ENCODE peak calls at places on chromosomes 11 and 22, in eight cellular contexts. H, Y, V, N, D, X, T and B are unnamed samples.
A peak's percentile ranks its signal among the peaks of the same experiment; 100 is the strongest.

GRCh38 chr11:69209936-69210659 is 54.4 kb downstream of the SMIM38 start:
- DNase-seq in H (no peak), V (peak; percentile 78), N (no peak), Y (no peak), T (peak; percentile 58), X (no peak), D (no peak), B (no peak)

GRCh38 chr22:46612904-46613605 is 7.1 kb upstream of the GRAMD4 start:
- DNase-seq in N (peak; percentile 42), T (no peak), X (no peak), Y (no peak), V (no peak), D (no peak), H (no peak), B (no peak)

GRCh38 chr11:99371257-99371656 is 350.5 kb downstream of the CNTN5 start:
- DNase-seq in H (no peak), D (peak; percentile 7), X (no peak), T (no peak), Y (no peak), V (no peak), N (no peak), B (no peak)

GRCh38 chr11:36350137-36350513 is 54.0 kb downstream of the PRR5L start:
- DNase-seq in H (no peak), V (no peak), N (no peak), Y (no peak), D (no peak), X (no peak), T (no peak), B (no peak)

GRCh38 chr22:48404004-48404403 is 1423.7 kb downstream of the BRD1 start:
- DNase-seq in X (no peak), H (no peak), D (no peak), Y (no peak), N (no peak), V (peak; percentile 29), T (no peak), B (no peak)

GRCh38 chr11:11977206-11977938 is 31.1 kb downstream of the DKK3 start:
- DNase-seq in T (peak; percentile 88), D (peak; percentile 97), H (no peak), V (peak; percentile 96), N (peak; percentile 71), X (peak; percentile 45), Y (peak; percentile 75), B (peak; percentile 55)

GRCh38 chr22:40107244-40107643 is 70.5 kb upstream of the TNRC6B start:
- DNase-seq in T (no peak), V (no peak), X (no peak), Y (no peak), H (no peak), D (no peak), N (no peak), B (no peak)

GRCh38 chr11:132821027-132821426 is 711.3 kb downstream of the OPCML start:
- DNase-seq in Y (no peak), V (no peak), T (no peak), N (no peak), D (peak; percentile 44), H (no peak), X (no peak), B (no peak)

GRCh38 chr11:75873417-75874148 is 58.6 kb downstream of the UVRAG start:
- DNase-seq in N (no peak), X (no peak), Y (no peak), D (no peak), T (no peak), H (no peak), V (no peak), B (no peak)

GRCh38 chr11:92838655-92839334 is 130.7 kb upstream of the MTNR1B start:
- DNase-seq in Y (no peak), D (peak; percentile 27), T (no peak), X (no peak), H (no peak), V (no peak), N (no peak), B (no peak)

GRCh38 chr11:120146413-120147093 is 8.6 kb upstream of the TRIM29 start:
- DNase-seq in X (no peak), Y (no peak), N (no peak), T (peak; percentile 56), D (no peak), H (no peak), V (no peak), B (no peak)

GRCh38 chr22:28952857-28953256 is 69.5 kb downstream of the ZNRF3 start:
- DNase-seq in V (no peak), N (no peak), X (no peak), D (peak; percentile 77), H (no peak), T (no peak), Y (no peak), B (no peak)

GRCh38 chr22:23105919-23106853 is 35.6 kb downstream of the RSPH14 start:
- DNase-seq in T (no peak), N (no peak), H (no peak), X (no peak), D (no peak), Y (no peak), V (no peak), B (no peak)

DNA sequence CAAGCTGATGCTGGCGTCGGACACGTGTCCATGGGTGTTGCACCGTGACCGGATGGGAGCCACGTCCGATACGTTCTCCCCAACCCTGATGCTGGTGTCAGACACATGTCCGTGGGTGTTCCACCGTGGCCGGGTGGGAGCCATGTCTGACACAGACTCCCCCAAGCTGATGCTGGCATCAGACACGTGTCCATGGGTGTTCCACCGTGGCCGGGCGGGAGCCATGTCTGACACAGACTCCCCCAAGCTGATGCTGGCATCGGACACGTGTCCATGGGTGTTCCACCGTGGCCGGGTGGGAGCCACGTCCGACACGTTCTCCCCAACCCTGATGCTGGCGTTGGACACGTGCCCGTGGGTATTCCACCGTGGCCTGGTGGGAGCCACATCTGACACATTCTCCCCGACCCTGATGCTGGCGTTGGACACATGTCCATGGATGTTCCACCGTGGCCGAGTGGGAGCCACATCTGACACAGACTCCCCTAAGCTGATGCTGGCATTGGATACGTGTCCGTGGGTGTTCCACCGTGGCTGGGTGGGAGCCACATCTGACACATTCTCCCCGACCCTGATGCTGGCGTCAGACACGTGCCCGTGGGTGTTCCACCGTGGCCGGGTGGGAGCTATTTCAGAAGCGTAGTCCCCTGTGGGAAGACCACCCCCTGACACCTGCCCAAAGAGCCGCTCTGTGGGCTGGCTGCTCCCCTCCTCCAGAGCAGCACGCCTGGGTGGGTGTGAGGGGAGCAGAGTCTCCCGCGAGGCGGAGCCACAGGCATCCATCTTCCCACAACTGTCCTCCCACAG is 20.0 kb downstream of the SELENOO start:
- DNase-seq in H (no peak), V (peak; percentile 49), Y (no peak), X (no peak), N (no peak), D (no peak), T (no peak), B (no peak)
- H3K36me3 ChIP-seq in H (peaks cover 98% of the 10 kb centered on the region), V (peaks cover 60% of the 10 kb centered on the region), Y (peaks cover 2% of the 10 kb centered on the region), X (peaks cover 70% of the 10 kb centered on the region), N (peaks cover 89% of the 10 kb centered on the region), D (peaks cover 56% of the 10 kb centered on the region), T (peaks cover 79% of the 10 kb centered on the region), B (peaks cover 93% of the 10 kb centered on the region)

GRCh38 chr22:20575724-20576444 is 68.5 kb downstream of the MED15 start:
- DNase-seq in D (no peak), H (no peak), X (no peak), V (peak; percentile 53), T (no peak), N (no peak), Y (no peak), B (no peak)
- H3K36me3 ChIP-seq in D (peaks cover 36% of the 10 kb centered on the region), H (peaks cover 100% of the 10 kb centered on the region), X (peaks cover 41% of the 10 kb centered on the region), V (peaks cover 91% of the 10 kb centered on the region), T (peaks cover 43% of the 10 kb centered on the region), N (peaks cover 81% of the 10 kb centered on the region), Y (peaks cover 6% of the 10 kb centered on the region), B (peaks cover 57% of the 10 kb centered on the region)

DNA sequence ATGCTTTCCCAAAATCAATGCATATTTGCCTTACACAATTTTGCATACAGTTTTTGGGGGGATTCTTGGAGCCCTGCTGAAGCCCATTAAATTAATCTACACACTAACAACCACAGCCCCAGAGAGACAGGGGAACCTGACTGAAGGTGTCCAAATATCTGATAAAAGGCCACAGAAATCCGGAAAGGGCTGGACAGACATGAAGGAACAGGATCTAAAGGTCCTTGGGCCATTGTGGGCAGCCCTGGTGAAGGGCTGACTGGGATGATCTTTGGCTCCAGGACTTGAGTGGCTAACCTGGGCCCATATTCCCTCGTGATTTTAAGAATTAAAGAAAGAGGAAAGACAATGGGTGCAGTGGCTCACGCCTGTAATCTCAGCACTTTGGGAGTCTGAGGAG is 6.8 kb upstream of the WDR74 start:
- DNase-seq in V (no peak), X (no peak), Y (no peak), T (no peak), N (no peak), D (no peak), H (no peak), B (no peak)
- H3K36me3 ChIP-seq in V (no peaks in the 10 kb centered on the region), X (no peaks in the 10 kb centered on the region), Y (no peaks in the 10 kb centered on the region), T (peaks cover under 1% of the 10 kb centered on the region), N (peaks cover under 1% of the 10 kb centered on the region), D (no peaks in the 10 kb centered on the region), H (peaks cover 2% of the 10 kb centered on the region), B (no peaks in the 10 kb centered on the region)

DNA sequence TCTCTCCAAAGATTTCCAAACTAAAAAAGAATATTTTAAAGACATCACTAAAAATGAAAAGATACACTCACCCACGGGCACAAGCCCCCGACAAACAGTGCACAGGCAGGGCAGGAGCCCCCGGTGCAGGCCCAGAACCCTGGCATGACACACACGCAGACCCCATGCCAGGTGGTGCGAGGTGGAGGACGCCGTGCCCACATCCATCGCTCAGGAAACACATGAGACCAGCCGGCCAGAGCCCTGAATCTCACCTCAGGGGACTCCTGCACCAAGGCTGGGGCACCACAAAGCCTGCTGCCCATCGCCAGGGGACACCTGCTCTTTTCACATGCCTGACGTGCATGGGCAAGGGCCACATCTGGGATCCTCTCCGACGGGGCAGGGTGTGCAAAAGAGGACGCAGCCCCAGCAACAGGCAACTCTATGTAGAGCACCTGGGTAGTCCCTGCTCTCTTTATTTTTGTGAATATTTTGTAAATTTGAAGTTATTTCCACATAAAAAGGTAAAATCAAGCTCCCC is 13.4 kb downstream of the BRD1 start:
- DNase-seq in Y (no peak), H (no peak), X (no peak), T (no peak), V (no peak), D (no peak), N (no peak), B (no peak)
- H3K36me3 ChIP-seq in Y (no peaks in the 10 kb centered on the region), H (peaks cover 63% of the 10 kb centered on the region), X (peaks cover 29% of the 10 kb centered on the region), T (peaks cover 15% of the 10 kb centered on the region), V (peaks cover 39% of the 10 kb centered on the region), D (peaks cover 10% of the 10 kb centered on the region), N (peaks cover 48% of the 10 kb centered on the region), B (no peaks in the 10 kb centered on the region)

DNA sequence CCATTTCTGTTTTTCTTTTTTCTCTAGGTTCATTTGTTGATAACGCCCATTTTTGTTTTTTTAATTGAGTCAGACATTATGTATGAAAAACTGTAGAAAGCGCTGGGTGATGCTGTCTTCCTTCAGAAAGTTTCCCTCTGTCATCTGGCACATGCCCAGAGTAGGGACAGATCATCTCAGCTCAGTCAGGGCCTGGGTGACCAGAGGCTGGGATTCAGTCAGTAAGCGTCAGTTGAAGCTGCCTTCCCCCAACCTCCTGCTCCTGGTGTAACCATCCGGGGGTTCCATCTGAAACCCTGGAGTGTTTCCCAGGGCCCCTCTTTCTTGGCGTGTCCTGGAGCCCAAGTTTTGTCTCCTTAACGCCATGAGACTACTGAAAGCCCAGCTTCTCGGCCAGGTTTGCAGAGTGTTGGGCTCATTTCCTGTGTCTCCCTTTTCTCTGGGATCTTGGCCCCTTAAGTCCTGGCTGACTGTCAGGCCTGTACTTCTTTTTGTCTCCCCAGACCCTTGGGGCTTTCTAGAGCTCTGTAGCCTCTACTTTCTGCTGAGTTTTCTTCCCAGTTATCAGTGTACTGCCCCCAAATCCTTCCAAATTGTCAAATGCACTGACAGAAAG is 10.7 kb downstream of the PPFIA1 start:
- DNase-seq in D (peak; percentile 76), X (peak; percentile 37), V (peak; percentile 95), T (no peak), Y (no peak), N (peak; percentile 27), H (no peak), B (no peak)
- H3K36me3 ChIP-seq in D (peaks cover 4% of the 10 kb centered on the region), X (peaks cover 13% of the 10 kb centered on the region), V (peaks cover 29% of the 10 kb centered on the region), T (peaks cover 26% of the 10 kb centered on the region), Y (peaks cover 12% of the 10 kb centered on the region), N (peaks cover 50% of the 10 kb centered on the region), H (peaks cover 88% of the 10 kb centered on the region), B (no peaks in the 10 kb centered on the region)